ENCODE peak calls at places on chromosome 12, in six cellular contexts. Z is neuronal stem cell; V is GM23248; C is H1; Y is bronchial epithelial cell; H is naive thymus-derived CD4-positive, alpha-beta T cell. K is an unnamed sample.
A peak's percentile ranks its signal among the peaks of the same experiment; 100 is the strongest.

GRCh38 chr12:113180333-113180732 is 4.9 kb downstream of the DDX54 start:
- DNase-seq in C (no peak), H (no peak), Z (no peak), V (no peak), Y (no peak), K (no peak)

GRCh38 chr12:91413591-91413990 is 231.0 kb upstream of the DCN start:
- DNase-seq in Z (no peak), Y (peak; percentile 97), V (peak; percentile 57), C (no peak), H (no peak), K (peak; percentile 11)

GRCh38 chr12:84974177-84974815 is 61.7 kb upstream of the SLC6A15 start:
- DNase-seq in C (no peak), V (peak; percentile 21), Y (no peak), Z (no peak), H (no peak), K (no peak)

GRCh38 chr12:102427542-102427923 is 52.8 kb downstream of the IGF1 start:
- DNase-seq in Z (no peak), C (no peak), H (no peak), V (peak; percentile 29), Y (no peak), K (peak; percentile 28)

GRCh38 chr12:79690606-79691298 is at the start of gene PAWR:
- DNase-seq in H (peak; percentile 3), Y (peak; percentile 64), C (peak; percentile 63), V (peak; percentile 84), Z (peak; percentile 84), K (peak; percentile 84)

GRCh38 chr12:56084958-56085543 is 5.1 kb downstream of the ERBB3 start:
- DNase-seq in V (peak; percentile 17), Z (no peak), Y (peak; percentile 18), C (no peak), H (no peak), K (peak; percentile 20)

GRCh38 chr12:72790273-72790672 is 518.1 kb downstream of the TRHDE start:
- DNase-seq in Z (no peak), V (peak; percentile 3), H (no peak), Y (peak; percentile 25), C (no peak), K (peak; percentile 28)

GRCh38 chr12:114166360-114166759 is 200.2 kb upstream of the RBM19 start:
- DNase-seq in Y (no peak), V (peak; percentile 61), H (no peak), C (peak; percentile 38), Z (peak; percentile 61), K (no peak)

GRCh38 chr12:14256555-14257169 is 108.8 kb upstream of the ATF7IP start:
- DNase-seq in H (peak; percentile 73), Z (peak; percentile 48), C (no peak), Y (peak; percentile 70), V (peak; percentile 92), K (peak; percentile 63)

GRCh38 chr12:106248849-106249371 is 1.1 kb upstream of the CKAP4 start:
- DNase-seq in Y (peak; percentile 25), V (peak; percentile 90), C (no peak), H (peak; percentile 60), Z (no peak), K (no peak)

GRCh38 chr12:73083736-73084135 is 811.6 kb downstream of the TRHDE start:
- DNase-seq in Y (no peak), V (no peak), Z (no peak), C (no peak), H (no peak), K (no peak)

GRCh38 chr12:64679487-64679983 is 69.2 kb downstream of the RASSF3 start:
- DNase-seq in H (peak; percentile 81), V (peak; percentile 88), Y (peak; percentile 85), C (no peak), Z (no peak), K (peak; percentile 91)

GRCh38 chr12:55972906-55973597 is 826 bp upstream of the RAB5B start:
- DNase-seq in Y (no peak), H (no peak), C (no peak), Z (no peak), V (no peak), K (no peak)

GRCh38 chr12:98074286-98074685 is 441.1 kb upstream of the TMPO start:
- DNase-seq in C (no peak), V (no peak), H (no peak), Y (no peak), Z (no peak), K (no peak)

GRCh38 chr12:77742631-77743030 is 88.1 kb upstream of the NAV3 start:
- DNase-seq in H (no peak), V (no peak), C (no peak), Z (no peak), Y (peak; percentile 56), K (no peak)

GRCh38 chr12:68959457-68960161 is 26.6 kb upstream of the CPM start:
- DNase-seq in Z (no peak), V (no peak), H (no peak), Y (no peak), C (no peak), K (no peak)

GRCh38 chr12:42143401-42144173 is 1.1 kb downstream of the GXYLT1 start:
- DNase-seq in H (peak; percentile 11), Y (peak; percentile 33), Z (no peak), V (peak; percentile 46), C (no peak), K (no peak)

GRCh38 chr12:39157696-39158342 is 252.4 kb upstream of the CPNE8 start:
- DNase-seq in Z (no peak), H (no peak), C (no peak), Y (no peak), V (no peak), K (no peak)

GRCh38 chr12:5433081-5433839 is 1.4 kb downstream of the NTF3 start:
- DNase-seq in H (no peak), V (peak; percentile 44), Y (no peak), Z (peak; percentile 21), C (no peak), K (no peak)

GRCh38 chr12:131097247-131098177 is 143.8 kb downstream of the ADGRD1 start:
- DNase-seq in Y (no peak), C (no peak), Z (no peak), V (no peak), H (no peak), K (peak; percentile 36)

GRCh38 chr12:64621257-64621942 is 11.1 kb downstream of the RASSF3 start:
- DNase-seq in H (no peak), Y (no peak), Z (no peak), C (no peak), V (peak; percentile 43), K (no peak)

GRCh38 chr12:11822071-11822818 is 172.8 kb downstream of the ETV6 start:
- DNase-seq in V (peak; percentile 53), Y (peak; percentile 52), Z (peak; percentile 50), H (peak; percentile 24), C (no peak), K (peak; percentile 20)

GRCh38 chr12:126761420-126761819 is 1505.5 kb upstream of the TMEM132C start:
- DNase-seq in Y (no peak), H (no peak), C (no peak), Z (no peak), V (no peak), K (no peak)
- H3K4me3 ChIP-seq in Y (no peak overlapping the region), H (no peak overlapping the region), C (no peak overlapping the region), Z (no peak overlapping the region), V (no peak overlapping the region), K (no peak overlapping the region)

GRCh38 chr12:48191096-48191495 is 7.7 kb downstream of the CCDC184 start:
- DNase-seq in Y (peak; percentile 64), V (no peak), C (no peak), H (no peak), Z (no peak), K (no peak)
- H3K27me3 ChIP-seq in Y (no peaks in the 10 kb centered on the region), V (no peaks in the 10 kb centered on the region), C (no peaks in the 10 kb centered on the region), H (no peaks in the 10 kb centered on the region), Z (no peaks in the 10 kb centered on the region), K (peaks cover 28% of the 10 kb centered on the region)

GRCh38 chr12:101379149-101379548 is 28.4 kb downstream of the ARL1 start:
- DNase-seq in Y (no peak), H (no peak), Z (no peak), V (no peak), C (no peak), K (no peak)
- H3K36me3 ChIP-seq in Y (peaks cover 3% of the 10 kb centered on the region), H (no peaks in the 10 kb centered on the region), Z (peaks cover 96% of the 10 kb centered on the region), V (peaks cover 71% of the 10 kb centered on the region), C (peaks cover 26% of the 10 kb centered on the region), K (peaks cover 52% of the 10 kb centered on the region)

GRCh38 chr12:89350661-89351488 is 1.4 kb downstream of the DUSP6 start:
- DNase-seq in V (peak; percentile 42), Y (no peak), C (no peak), Z (no peak), H (peak; percentile 23), K (peak; percentile 7)

GRCh38 chr12:89349814-89350213 is 2.5 kb downstream of the DUSP6 start:
- DNase-seq in H (no peak), C (no peak), V (peak; percentile 74), Y (peak; percentile 54), Z (no peak), K (peak; percentile 60)

GRCh38 chr12:89347325-89347829 is 4.9 kb downstream of the DUSP6 start:
- DNase-seq in C (no peak), Z (no peak), H (no peak), V (no peak), Y (peak; percentile 55), K (no peak)

GRCh38 chr12:89350260-89350659 is 2.0 kb downstream of the DUSP6 start:
- DNase-seq in V (no peak), C (no peak), H (no peak), Z (no peak), Y (no peak), K (no peak)

DNA sequence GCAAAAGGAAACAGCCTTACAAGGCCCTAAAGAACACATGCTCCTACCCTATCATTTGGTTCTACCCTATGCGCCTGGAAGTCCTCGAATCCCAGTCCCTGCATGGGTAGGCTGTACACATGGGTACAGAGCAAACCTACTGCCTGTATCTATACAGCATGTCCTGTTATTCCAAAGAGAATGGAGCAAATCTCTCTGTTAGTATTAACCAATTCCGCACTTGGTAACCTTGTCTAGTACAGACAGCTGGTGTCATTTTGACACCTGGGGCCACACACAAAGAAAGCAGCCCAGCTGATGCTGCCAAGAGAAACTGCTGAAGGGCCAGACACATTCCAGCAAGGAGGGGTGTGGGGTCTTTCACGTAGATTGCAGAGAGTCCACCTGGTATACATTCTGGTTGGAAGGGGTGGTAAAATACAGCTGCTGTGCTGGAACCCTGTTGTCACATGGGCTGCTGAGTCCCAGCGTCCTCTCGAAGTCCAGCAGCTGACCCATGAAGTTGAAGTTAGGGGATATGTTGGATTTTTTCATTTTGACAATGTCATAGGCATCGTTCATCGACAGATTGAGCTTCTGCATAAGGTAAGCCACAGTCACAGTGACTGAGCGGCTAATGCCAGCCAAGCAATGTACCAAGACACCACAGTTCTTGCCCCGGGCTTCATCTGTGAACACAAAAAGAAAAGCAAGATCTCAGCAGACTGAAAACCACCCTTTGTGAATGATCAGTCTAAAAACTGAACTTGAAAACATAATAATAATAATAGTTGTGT is 3.2 kb downstream of the DUSP6 start:
- DNase-seq in H (no peak), Z (no peak), V (peak; percentile 17), Y (no peak), C (no peak), K (no peak)
- H3K4me3 ChIP-seq in H (no peak overlapping the region), Z (peak overlapping the region; percentile 91), V (peak overlapping the region; percentile 89), Y (peak overlapping the region; percentile 75), C (peak overlapping the region; percentile 85), K (peak overlapping the region; percentile 78)

DNA sequence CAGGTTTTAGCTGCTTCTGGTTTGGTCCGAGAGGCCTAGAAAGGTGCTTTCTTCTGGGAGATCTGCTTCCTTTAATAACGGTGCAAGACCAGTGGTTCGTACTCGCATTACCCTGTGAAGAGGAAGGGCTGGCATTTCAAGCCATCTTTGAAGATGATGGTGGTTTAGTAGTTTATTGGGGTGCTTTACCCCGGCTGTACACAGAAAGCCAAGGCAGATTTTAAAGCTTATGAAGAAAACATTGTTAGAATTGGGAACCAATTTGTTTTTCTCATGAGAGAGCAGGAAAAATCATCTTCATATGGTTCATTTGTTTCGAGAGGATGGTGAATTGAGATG is 3.6 kb downstream of the CCND2 start:
- DNase-seq in Z (no peak), C (no peak), Y (no peak), V (no peak), H (no peak), K (no peak)
- H3K27me3 ChIP-seq in Z (no peaks in the 10 kb centered on the region), C (peaks cover 10% of the 10 kb centered on the region), Y (no peaks in the 10 kb centered on the region), V (peaks cover 67% of the 10 kb centered on the region), H (no peaks in the 10 kb centered on the region), K (peaks cover 47% of the 10 kb centered on the region)

GRCh38 chr12:6830286-6830892 is 2.2 kb downstream of the P3H3 start:
- DNase-seq in Y (no peak), Z (no peak), H (no peak), C (no peak), V (no peak), K (no peak)
- H3K36me3 ChIP-seq in Y (peaks cover 2% of the 10 kb centered on the region), Z (peaks cover 54% of the 10 kb centered on the region), H (no peaks in the 10 kb centered on the region), C (peaks cover 33% of the 10 kb centered on the region), V (peaks cover 12% of the 10 kb centered on the region), K (peaks cover 14% of the 10 kb centered on the region)

K was measured in MG63.